ENCODE peak calls at places on chromosomes 3 and 15, in seven cellular contexts. One of them, this sample, is unnamed.
A peak's percentile ranks its signal among the peaks of the same experiment; 100 is the strongest.

GRCh38 chr15:65038838-65039237 is 6.3 kb upstream of the SLC51B start:
- DNase-seq in ovary: no peak
- DNase-seq in mesenchymal stem cell: no peak
- DNase-seq in heart left ventricle: no peak
- DNase-seq in mesendoderm: no peak
- DNase-seq in IMR-90: no peak
- DNase-seq in HepG2: no peak
- DNase-seq in this sample: no peak

GRCh38 chr15:76930831-76931396 is 635 bp upstream of the RCN2 start:
- DNase-seq in ovary: no peak
- DNase-seq in IMR-90: no peak
- DNase-seq in HepG2: no peak
- DNase-seq in mesenchymal stem cell: no peak
- DNase-seq in mesendoderm: no peak
- DNase-seq in heart left ventricle: no peak
- DNase-seq in this sample: no peak

GRCh38 chr3:147838650-147839049 is 429.5 kb downstream of the ZIC1 start:
- DNase-seq in IMR-90: peak; percentile 24
- DNase-seq in mesendoderm: peak; percentile 49
- DNase-seq in mesenchymal stem cell: peak; percentile 6
- DNase-seq in HepG2: no peak
- DNase-seq in heart left ventricle: no peak
- DNase-seq in ovary: no peak
- DNase-seq in this sample: no peak

GRCh38 chr15:81261172-81261808 is 62.7 kb downstream of the STARD5 start:
- DNase-seq in ovary: no peak
- DNase-seq in IMR-90: no peak
- DNase-seq in HepG2: no peak
- DNase-seq in mesenchymal stem cell: no peak
- DNase-seq in heart left ventricle: no peak
- DNase-seq in mesendoderm: no peak
- DNase-seq in this sample: no peak

GRCh38 chr15:45205192-45205591 is 17.4 kb upstream of the SHF start:
- DNase-seq in heart left ventricle: peak; percentile 60
- DNase-seq in IMR-90: peak; percentile 69
- DNase-seq in ovary: no peak
- DNase-seq in HepG2: peak; percentile 67
- DNase-seq in mesendoderm: peak; percentile 87
- DNase-seq in mesenchymal stem cell: peak; percentile 65
- DNase-seq in this sample: no peak

GRCh38 chr3:143895805-143896204 is 47.5 kb upstream of the SLC9A9 start:
- DNase-seq in ovary: no peak
- DNase-seq in IMR-90: peak; percentile 2
- DNase-seq in HepG2: no peak
- DNase-seq in mesendoderm: no peak
- DNase-seq in mesenchymal stem cell: peak; percentile 21
- DNase-seq in heart left ventricle: no peak
- DNase-seq in this sample: no peak

GRCh38 chr3:72658466-72659100 is 189.7 kb downstream of the SHQ1 start:
- DNase-seq in HepG2: peak; percentile 40
- DNase-seq in mesenchymal stem cell: no peak
- DNase-seq in heart left ventricle: no peak
- DNase-seq in ovary: no peak
- DNase-seq in IMR-90: no peak
- DNase-seq in mesendoderm: no peak
- DNase-seq in this sample: no peak

GRCh38 chr3:84738101-84738500 is 220.7 kb upstream of the CADM2 start:
- DNase-seq in HepG2: no peak
- DNase-seq in IMR-90: no peak
- DNase-seq in mesendoderm: no peak
- DNase-seq in mesenchymal stem cell: no peak
- DNase-seq in ovary: no peak
- DNase-seq in heart left ventricle: no peak
- DNase-seq in this sample: no peak

GRCh38 chr15:69209661-69210060 is 49.2 kb downstream of the GLCE start:
- DNase-seq in mesendoderm: no peak
- DNase-seq in HepG2: no peak
- DNase-seq in mesenchymal stem cell: no peak
- DNase-seq in heart left ventricle: no peak
- DNase-seq in ovary: no peak
- DNase-seq in IMR-90: no peak
- DNase-seq in this sample: no peak

GRCh38 chr3:14353486-14353885 is 48.9 kb upstream of the SLC6A6 start:
- DNase-seq in IMR-90: no peak
- DNase-seq in heart left ventricle: no peak
- DNase-seq in HepG2: no peak
- DNase-seq in mesendoderm: peak; percentile 69
- DNase-seq in ovary: no peak
- DNase-seq in mesenchymal stem cell: peak; percentile 52
- DNase-seq in this sample: no peak

GRCh38 chr3:100710355-100711198 is 1.3 kb downstream of the TFG start:
- DNase-seq in heart left ventricle: peak; percentile 32
- DNase-seq in mesenchymal stem cell: peak; percentile 92
- DNase-seq in ovary: no peak
- DNase-seq in IMR-90: peak; percentile 77
- DNase-seq in mesendoderm: peak; percentile 75
- DNase-seq in HepG2: peak; percentile 58
- DNase-seq in this sample: no peak

GRCh38 chr3:60932669-60933068 is 318.6 kb downstream of the FHIT start:
- DNase-seq in mesenchymal stem cell: no peak
- DNase-seq in heart left ventricle: no peak
- DNase-seq in mesendoderm: peak; percentile 57
- DNase-seq in HepG2: no peak
- DNase-seq in IMR-90: no peak
- DNase-seq in ovary: no peak
- DNase-seq in this sample: no peak

GRCh38 chr3:12914075-12914474 is 72.7 kb upstream of the RPL32 start:
- DNase-seq in heart left ventricle: no peak
- DNase-seq in mesenchymal stem cell: no peak
- DNase-seq in HepG2: no peak
- DNase-seq in IMR-90: no peak
- DNase-seq in ovary: no peak
- DNase-seq in mesendoderm: no peak
- DNase-seq in this sample: no peak
- H3K36me3 ChIP-seq in heart left ventricle: peaks cover 99% of the 10 kb centered on the region
- H3K36me3 ChIP-seq in mesenchymal stem cell: peaks cover 89% of the 10 kb centered on the region
- H3K36me3 ChIP-seq in HepG2: peaks cover 42% of the 10 kb centered on the region
- H3K36me3 ChIP-seq in IMR-90: peaks cover 45% of the 10 kb centered on the region
- H3K36me3 ChIP-seq in ovary: no peaks in the 10 kb centered on the region
- H3K36me3 ChIP-seq in mesendoderm: no peaks in the 10 kb centered on the region
- H3K36me3 ChIP-seq in this sample: peaks cover 99% of the 10 kb centered on the region

DNA sequence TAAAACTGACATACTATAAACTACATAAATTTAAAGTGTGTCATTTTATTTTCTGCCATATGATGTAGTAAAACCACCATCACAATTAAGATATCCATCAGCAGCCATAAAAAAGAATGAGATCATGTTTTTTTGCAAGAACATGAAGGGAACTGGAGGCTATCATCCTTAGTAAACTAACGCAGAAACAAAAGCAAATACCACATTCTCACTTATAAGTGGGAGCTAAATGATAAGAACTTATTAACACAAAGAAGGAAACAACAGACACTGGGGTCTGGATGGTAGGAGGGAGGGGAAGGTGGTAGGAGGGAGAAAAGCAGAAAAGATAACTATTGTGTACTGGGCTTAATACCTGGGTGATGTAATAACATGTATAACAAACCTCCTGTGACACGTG is 24.6 kb downstream of the CCDC14 start:
- DNase-seq in ovary: no peak
- DNase-seq in mesenchymal stem cell: no peak
- DNase-seq in HepG2: no peak
- DNase-seq in heart left ventricle: no peak
- DNase-seq in IMR-90: no peak
- DNase-seq in mesendoderm: peak; percentile 66
- DNase-seq in this sample: no peak
- H3K36me3 ChIP-seq in ovary: no peaks in the 10 kb centered on the region
- H3K36me3 ChIP-seq in mesenchymal stem cell: peaks cover 4% of the 10 kb centered on the region
- H3K36me3 ChIP-seq in HepG2: peaks cover 1% of the 10 kb centered on the region
- H3K36me3 ChIP-seq in heart left ventricle: peaks cover 39% of the 10 kb centered on the region
- H3K36me3 ChIP-seq in IMR-90: peaks cover 11% of the 10 kb centered on the region
- H3K36me3 ChIP-seq in mesendoderm: no peaks in the 10 kb centered on the region
- H3K36me3 ChIP-seq in this sample: peaks cover 20% of the 10 kb centered on the region

DNA sequence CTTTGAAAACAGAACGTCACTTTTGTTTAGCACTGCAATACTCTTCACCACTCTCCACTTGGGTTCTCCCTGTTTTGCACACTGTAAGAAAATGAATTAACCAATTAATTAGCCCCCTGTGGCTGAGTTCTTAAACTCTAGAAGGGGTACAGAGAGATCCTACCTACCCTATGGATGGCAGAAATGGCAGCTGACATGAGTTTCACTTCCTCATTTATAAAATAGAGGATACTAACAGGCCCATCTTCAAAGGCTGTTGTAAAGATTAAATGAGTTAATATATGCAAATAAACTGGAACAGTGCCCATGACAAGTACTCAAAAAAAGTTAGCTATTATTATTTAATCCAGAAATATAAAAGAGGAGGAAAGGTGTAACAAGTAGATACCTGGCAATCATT is 36.9 kb downstream of the SUCLG2 start:
- DNase-seq in mesenchymal stem cell: no peak
- DNase-seq in mesendoderm: no peak
- DNase-seq in IMR-90: no peak
- DNase-seq in HepG2: no peak
- DNase-seq in heart left ventricle: no peak
- DNase-seq in ovary: no peak
- DNase-seq in this sample: no peak
- H3K36me3 ChIP-seq in mesenchymal stem cell: peaks cover 3% of the 10 kb centered on the region
- H3K36me3 ChIP-seq in mesendoderm: no peaks in the 10 kb centered on the region
- H3K36me3 ChIP-seq in IMR-90: no peaks in the 10 kb centered on the region
- H3K36me3 ChIP-seq in HepG2: peaks cover 2% of the 10 kb centered on the region
- H3K36me3 ChIP-seq in heart left ventricle: peaks cover 31% of the 10 kb centered on the region
- H3K36me3 ChIP-seq in ovary: no peaks in the 10 kb centered on the region
- H3K36me3 ChIP-seq in this sample: peaks cover 19% of the 10 kb centered on the region

DNA sequence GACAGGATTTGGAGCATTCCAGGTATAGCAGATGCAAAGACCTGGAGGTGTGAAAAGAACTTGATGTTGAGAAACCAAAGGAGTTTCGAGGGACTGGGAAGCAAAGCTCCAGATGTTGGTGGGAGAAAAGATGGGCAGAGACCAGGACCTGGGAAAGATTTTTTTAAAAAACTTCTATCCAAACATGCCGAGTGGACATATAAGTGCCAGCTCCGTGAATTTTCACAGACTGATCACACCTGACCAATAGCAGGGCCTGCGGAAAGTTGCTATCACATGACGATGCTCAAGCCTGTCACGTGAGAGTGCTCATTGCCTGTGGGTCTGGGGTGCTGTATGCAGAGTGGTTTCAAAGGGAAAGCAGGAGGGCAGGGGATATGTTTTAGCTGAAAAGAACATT is 19.9 kb downstream of the SMAD6 start:
- DNase-seq in ovary: no peak
- DNase-seq in HepG2: no peak
- DNase-seq in mesenchymal stem cell: no peak
- DNase-seq in mesendoderm: no peak
- DNase-seq in heart left ventricle: no peak
- DNase-seq in IMR-90: no peak
- DNase-seq in this sample: no peak
- H3K36me3 ChIP-seq in ovary: no peaks in the 10 kb centered on the region
- H3K36me3 ChIP-seq in HepG2: no peaks in the 10 kb centered on the region
- H3K36me3 ChIP-seq in mesenchymal stem cell: peaks cover 28% of the 10 kb centered on the region
- H3K36me3 ChIP-seq in mesendoderm: peaks cover 42% of the 10 kb centered on the region
- H3K36me3 ChIP-seq in heart left ventricle: peaks cover 31% of the 10 kb centered on the region
- H3K36me3 ChIP-seq in IMR-90: peaks cover 51% of the 10 kb centered on the region
- H3K36me3 ChIP-seq in this sample: peaks cover 65% of the 10 kb centered on the region

DNA sequence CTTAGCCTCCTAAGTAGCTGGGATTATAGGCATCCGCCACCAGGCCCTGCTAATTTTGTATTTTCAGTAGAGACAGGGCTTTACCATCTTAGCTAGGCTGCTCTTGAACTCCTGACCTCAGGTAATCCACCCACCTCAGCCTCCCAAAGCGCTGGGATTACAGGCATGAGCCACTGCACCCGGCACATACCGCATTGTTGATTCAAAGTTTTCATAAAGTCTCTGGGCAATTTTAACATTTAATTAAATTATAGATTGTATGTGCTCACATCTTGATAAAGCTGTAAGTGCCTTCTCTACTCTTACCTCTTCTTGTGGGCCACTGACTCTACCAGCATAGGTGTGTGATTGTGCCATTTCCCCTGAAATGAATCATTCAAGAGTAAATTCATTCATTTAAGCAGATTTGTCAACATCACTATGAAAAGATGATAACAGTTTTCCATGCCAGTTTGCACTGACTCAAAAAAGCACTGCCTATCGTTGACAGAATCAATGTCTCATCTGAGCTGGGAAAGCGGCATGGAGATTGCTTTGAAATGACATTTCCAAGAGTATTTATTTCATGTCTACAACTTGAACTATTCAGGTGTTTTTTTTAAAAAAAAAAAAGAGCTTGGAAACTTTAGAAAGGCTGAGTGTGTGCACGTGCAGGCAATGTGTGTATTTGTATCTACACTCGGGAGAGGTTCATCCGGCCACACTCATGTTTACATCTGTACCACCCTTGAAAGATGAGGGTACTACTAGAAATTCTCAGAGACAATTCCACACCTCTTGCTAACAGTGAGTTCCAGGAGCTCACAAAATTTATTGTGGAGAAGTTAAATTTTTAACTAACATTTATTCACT is 3.4 kb downstream of the BCL2A1 start:
- DNase-seq in IMR-90: no peak
- DNase-seq in ovary: no peak
- DNase-seq in mesendoderm: no peak
- DNase-seq in HepG2: no peak
- DNase-seq in heart left ventricle: no peak
- DNase-seq in mesenchymal stem cell: no peak
- DNase-seq in this sample: no peak
- H3K36me3 ChIP-seq in IMR-90: no peaks in the 10 kb centered on the region
- H3K36me3 ChIP-seq in ovary: no peaks in the 10 kb centered on the region
- H3K36me3 ChIP-seq in mesendoderm: no peaks in the 10 kb centered on the region
- H3K36me3 ChIP-seq in HepG2: no peaks in the 10 kb centered on the region
- H3K36me3 ChIP-seq in heart left ventricle: no peaks in the 10 kb centered on the region
- H3K36me3 ChIP-seq in mesenchymal stem cell: no peaks in the 10 kb centered on the region
- H3K36me3 ChIP-seq in this sample: no peaks in the 10 kb centered on the region

DNA sequence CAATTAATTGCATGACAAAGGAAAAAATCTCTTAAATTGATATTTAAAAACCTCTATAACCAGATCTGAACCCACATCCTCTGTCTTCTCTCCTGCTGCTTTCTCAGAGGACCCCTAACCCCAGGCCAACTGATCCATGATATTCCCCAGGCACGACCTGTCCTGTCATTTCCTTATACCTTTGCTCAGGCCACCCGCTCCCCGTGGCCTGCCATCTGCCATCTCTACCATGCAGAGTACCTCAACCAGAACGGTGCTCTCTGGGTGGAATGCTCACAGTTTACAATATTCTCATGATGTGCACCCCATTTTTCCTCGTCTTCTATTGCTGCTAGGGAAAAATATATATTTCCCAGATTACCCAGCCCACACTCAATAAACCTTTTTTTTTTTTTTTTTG is 57.7 kb downstream of the ARHGEF3 start:
- DNase-seq in HepG2: no peak
- DNase-seq in ovary: no peak
- DNase-seq in IMR-90: no peak
- DNase-seq in mesenchymal stem cell: no peak
- DNase-seq in mesendoderm: no peak
- DNase-seq in heart left ventricle: no peak
- DNase-seq in this sample: no peak
- H3K36me3 ChIP-seq in HepG2: peaks cover 13% of the 10 kb centered on the region
- H3K36me3 ChIP-seq in ovary: no peaks in the 10 kb centered on the region
- H3K36me3 ChIP-seq in IMR-90: peaks cover 2% of the 10 kb centered on the region
- H3K36me3 ChIP-seq in mesenchymal stem cell: no peaks in the 10 kb centered on the region
- H3K36me3 ChIP-seq in mesendoderm: no peaks in the 10 kb centered on the region
- H3K36me3 ChIP-seq in heart left ventricle: peaks cover 70% of the 10 kb centered on the region
- H3K36me3 ChIP-seq in this sample: peaks cover 87% of the 10 kb centered on the region